ENCODE peak calls at places on chromosomes 3 and 15, in seven cellular contexts. C is H9, M is mesendoderm, N is neuronal stem cell, X is H1, B is trophoblast cell, P is mesenchymal stem cell. D is an unnamed sample.

GRCh38 chr3:141302364-141303141 is 65.8 kb upstream of the ZBTB38 start:
- DNase-seq in M (no peak), C (no peak), P (peak; percentile 79), N (no peak), X (no peak), B (no peak), D (peak; percentile 75)

GRCh38 chr3:23763040-23763477 is 42.7 kb upstream of the UBE2E1 start:
- DNase-seq in B (no peak), P (peak; percentile 18), M (no peak), N (no peak), X (no peak), C (no peak), D (peak; percentile 30)

GRCh38 chr15:39247574-39247973 is 333.3 kb upstream of the THBS1 start:
- DNase-seq in N (no peak), X (no peak), C (no peak), B (no peak), M (no peak), P (no peak), D (peak; percentile 49)

GRCh38 chr3:133114198-133114597 is 76.0 kb downstream of the TMEM108 start:
- DNase-seq in P (no peak), X (no peak), B (no peak), M (no peak), N (no peak), C (no peak), D (peak; percentile 21)

GRCh38 chr15:100931143-100931890 is 12.2 kb downstream of the LRRK1 start:
- DNase-seq in C (no peak), P (no peak), M (no peak), B (no peak), N (no peak), X (no peak), D (no peak)

GRCh38 chr15:74403981-74404563 is 29.7 kb downstream of the SEMA7A start:
- DNase-seq in N (no peak), B (no peak), C (no peak), M (no peak), X (no peak), P (no peak), D (no peak)

GRCh38 chr3:40290396-40290795 is 19.1 kb upstream of the EIF1B start:
- DNase-seq in P (no peak), N (no peak), B (no peak), M (no peak), X (no peak), C (peak; percentile 51), D (no peak)

GRCh38 chr3:87997298-87997697 is 61.5 kb downstream of the CGGBP1 start:
- DNase-seq in N (no peak), X (no peak), C (no peak), B (peak; percentile 9), M (no peak), P (peak; percentile 6), D (no peak)

GRCh38 chr3:15113884-15114283 is 14.9 kb upstream of the RBSN start:
- DNase-seq in M (no peak), N (no peak), B (no peak), C (no peak), X (no peak), P (no peak), D (no peak)

GRCh38 chr15:63063164-63063756 is 20.7 kb downstream of the TPM1 start:
- DNase-seq in B (no peak), X (no peak), C (no peak), N (no peak), P (no peak), M (no peak), D (no peak)

GRCh38 chr3:172104471-172105072 is 65.2 kb downstream of the FNDC3B start:
- DNase-seq in C (peak; percentile 73), B (no peak), X (no peak), P (no peak), M (peak; percentile 89), N (peak; percentile 66), D (no peak)

GRCh38 chr15:42808921-42809320 is 72.0 kb upstream of the CDAN1 start:
- DNase-seq in B (no peak), X (no peak), M (no peak), N (no peak), C (no peak), P (no peak), D (no peak)

GRCh38 chr15:77612958-77613601 is 19.6 kb downstream of the LINGO1 start:
- DNase-seq in P (no peak), N (no peak), M (no peak), C (no peak), B (no peak), X (no peak), D (no peak)

GRCh38 chr15:35023794-35024193 is 35.7 kb upstream of the ZNF770 start:
- DNase-seq in N (no peak), M (peak; percentile 31), P (no peak), X (no peak), B (no peak), C (peak; percentile 46), D (no peak)

GRCh38 chr3:52198643-52199608 is 966 bp downstream of the ALAS1 start:
- DNase-seq in M (no peak), X (no peak), B (no peak), P (no peak), N (no peak), C (no peak), D (no peak)

GRCh38 chr3:138361561-138361971 is 13.2 kb downstream of the MRAS start:
- DNase-seq in P (no peak), X (no peak), B (no peak), N (no peak), C (no peak), M (no peak), D (no peak)

GRCh38 chr3:29186982-29187718 is 93.7 kb upstream of the RBMS3 start:
- DNase-seq in P (peak; percentile 77), X (no peak), B (no peak), C (no peak), N (no peak), M (peak; percentile 27), D (peak; percentile 92)

GRCh38 chr15:42392309-42393024 is 33.2 kb downstream of the CAPN3 start:
- DNase-seq in P (no peak), N (no peak), C (no peak), B (peak; percentile 30), X (no peak), M (no peak), D (no peak)

GRCh38 chr3:59472541-59472940 is 422.7 kb upstream of the CFAP20DC start:
- DNase-seq in X (no peak), B (no peak), N (no peak), C (no peak), M (no peak), P (no peak), D (no peak)

GRCh38 chr3:124202754-124203153 is 210.8 kb upstream of the ROPN1 start:
- DNase-seq in X (no peak), C (no peak), M (no peak), B (no peak), P (no peak), N (no peak), D (no peak)

GRCh38 chr3:171134170-171134569 is 107.7 kb upstream of the SLC2A2 start:
- DNase-seq in X (no peak), C (no peak), M (no peak), B (no peak), N (no peak), P (peak; percentile 30), D (no peak)

GRCh38 chr3:101848754-101849713 is at the start of gene NFKBIZ:
- DNase-seq in P (peak; percentile 96), N (peak; percentile 81), B (peak; percentile 93), X (peak; percentile 93), C (peak; percentile 94), M (peak; percentile 93), D (peak; percentile 91)

GRCh38 chr3:15636028-15636709 is 34.6 kb downstream of the BTD start:
- DNase-seq in M (no peak), N (no peak), P (peak; percentile 94), B (peak; percentile 20), X (no peak), C (no peak), D (peak; percentile 96)

GRCh38 chr15:48630245-48630644 is 15.3 kb downstream of the FBN1 start:
- DNase-seq in N (no peak), C (no peak), M (no peak), X (no peak), B (no peak), P (no peak), D (no peak)

GRCh38 chr3:142828703-142829304 is 60.1 kb downstream of the PCOLCE2 start:
- DNase-seq in X (peak; percentile 92), N (peak; percentile 74), P (peak; percentile 71), C (peak; percentile 80), B (peak; percentile 79), M (peak; percentile 82), D (peak; percentile 70)

GRCh38 chr3:58084166-58084565 is 75.9 kb downstream of the FLNB start:
- DNase-seq in X (no peak), N (no peak), M (no peak), C (no peak), P (peak; percentile 40), B (no peak), D (peak; percentile 31)
- H4K8ac ChIP-seq in X (no peak overlapping the region), N (no peak overlapping the region), M (no peak overlapping the region), C (no peak overlapping the region), P (no peak overlapping the region), B (no peak overlapping the region), D (peak overlapping the region; percentile 56)

GRCh38 chr15:67372563-67372962 is 118.0 kb downstream of the IQCH start:
- DNase-seq in C (no peak), N (no peak), X (no peak), P (no peak), B (no peak), M (no peak), D (no peak)
- H4K8ac ChIP-seq in C (no peak overlapping the region), N (no peak overlapping the region), X (no peak overlapping the region), P (no peak overlapping the region), B (no peak overlapping the region), M (no peak overlapping the region), D (no peak overlapping the region)

GRCh38 chr15:95591270-95591669 is 739.2 kb upstream of the NR2F2 start:
- DNase-seq in X (no peak), B (no peak), P (no peak), N (no peak), M (no peak), C (no peak), D (no peak)

GRCh38 chr15:95590533-95591044 is 739.9 kb upstream of the NR2F2 start:
- DNase-seq in M (no peak), P (peak; percentile 48), B (no peak), N (no peak), C (no peak), X (no peak), D (no peak)

GRCh38 chr15:95596487-95596886 is 734.0 kb upstream of the NR2F2 start:
- DNase-seq in N (peak; percentile 35), M (peak; percentile 52), X (peak; percentile 48), C (peak; percentile 77), B (no peak), P (no peak), D (no peak)

GRCh38 chr15:95591886-95592285 is 738.6 kb upstream of the NR2F2 start:
- DNase-seq in N (no peak), B (no peak), X (no peak), M (no peak), C (no peak), P (no peak), D (no peak)

GRCh38 chr15:95594496-95594895 is 736.0 kb upstream of the NR2F2 start:
- DNase-seq in N (no peak), C (no peak), P (no peak), M (peak; percentile 3), B (no peak), X (no peak), D (no peak)
- H4K8ac ChIP-seq in N (no peak overlapping the region), C (no peak overlapping the region), P (no peak overlapping the region), M (no peak overlapping the region), B (no peak overlapping the region), X (no peak overlapping the region), D (no peak overlapping the region)

GRCh38 chr3:151347432-151347831 is 18.1 kb upstream of the P2RY13 start:
- DNase-seq in P (no peak), M (peak; percentile 16), N (no peak), X (no peak), B (no peak), C (no peak), D (no peak)
- H4K8ac ChIP-seq in P (no peak overlapping the region), M (no peak overlapping the region), N (no peak overlapping the region), X (no peak overlapping the region), B (no peak overlapping the region), C (no peak overlapping the region), D (no peak overlapping the region)

GRCh38 chr15:65087873-65088642 is 11.5 kb downstream of the KBTBD13 start:
- DNase-seq in X (no peak), N (no peak), P (no peak), B (peak; percentile 66), M (no peak), C (no peak), D (no peak)
- H4K8ac ChIP-seq in X (no peak overlapping the region), N (no peak overlapping the region), P (no peak overlapping the region), B (no peak overlapping the region), M (no peak overlapping the region), C (no peak overlapping the region), D (no peak overlapping the region)